ENCODE peak calls at places on chromosome 1, in seven cellular contexts. S is HCT116, N is SK-N-SH, L is K562, A is H1, F is GM12878, I is HepG2. D is an unnamed sample.

GRCh38 chr1:194705123-194705522 is 1518.7 kb upstream of the B3GALT2 start:
- DNase-seq in I (no peak), S (no peak), L (no peak), N (no peak), A (no peak), F (no peak), D (no peak)

GRCh38 chr1:14259191-14259757 is 339.2 kb upstream of the KAZN start:
- DNase-seq in L (no peak), N (no peak), S (no peak), I (no peak), A (no peak), F (no peak), D (no peak)

GRCh38 chr1:171769754-171770153 is 11.7 kb upstream of the METTL13 start:
- DNase-seq in A (no peak), L (no peak), N (no peak), S (no peak), F (no peak), I (no peak), D (no peak)

GRCh38 chr1:230204852-230205251 is 137.8 kb downstream of the GALNT2 start:
- DNase-seq in A (no peak), F (no peak), N (no peak), L (peak), S (no peak), I (no peak), D (peak)

GRCh38 chr1:94327001-94327685 is 89.8 kb upstream of the ARHGAP29 start:
- DNase-seq in A (peak), L (no peak), I (no peak), N (no peak), F (no peak), S (peak), D (no peak)

GRCh38 chr1:235199441-235199840 is 38.4 kb upstream of the RBM34 start:
- DNase-seq in A (no peak), N (peak), I (no peak), S (no peak), F (no peak), L (peak), D (no peak)

GRCh38 chr1:15620890-15621682 is 3.8 kb downstream of the DDI2 start:
- DNase-seq in L (no peak), A (no peak), I (no peak), S (no peak), N (no peak), F (no peak), D (no peak)

GRCh38 chr1:219837274-219837993 is 90.9 kb downstream of the SLC30A10 start:
- DNase-seq in I (peak), L (peak), N (peak), A (no peak), S (peak), F (no peak), D (peak)

GRCh38 chr1:174769961-174770549 is 229.7 kb upstream of the CACYBP start:
- DNase-seq in S (peak), L (peak), I (peak), A (no peak), F (peak), N (peak), D (peak)

GRCh38 chr1:58855351-58856165 is 71.7 kb upstream of the JUN start:
- DNase-seq in F (no peak), N (no peak), A (no peak), I (peak), S (no peak), L (no peak), D (no peak)

GRCh38 chr1:90717665-90718410 is 736 bp upstream of the BARHL2 start:
- DNase-seq in F (no peak), N (peak), A (peak), I (no peak), S (no peak), L (peak), D (no peak)

GRCh38 chr1:99869304-99869703 is 19.1 kb downstream of the AGL start:
- DNase-seq in L (no peak), I (no peak), S (no peak), F (no peak), A (no peak), N (no peak), D (no peak)

GRCh38 chr1:173002891-173003582 is 47.7 kb downstream of the TNFSF18 start:
- DNase-seq in S (no peak), L (no peak), A (no peak), I (no peak), F (no peak), N (no peak), D (no peak)

GRCh38 chr1:150420560-150421265 is 56.8 kb downstream of the RPRD2 start:
- DNase-seq in I (no peak), F (no peak), L (no peak), N (peak), A (no peak), S (no peak), D (no peak)

GRCh38 chr1:19128965-19129514 is 81.0 kb downstream of the UBR4 start:
- DNase-seq in A (no peak), L (no peak), N (no peak), S (no peak), F (no peak), I (no peak), D (no peak)

GRCh38 chr1:179127163-179127895 is 45.5 kb downstream of the TOR3A start:
- DNase-seq in A (no peak), I (no peak), L (no peak), S (no peak), N (no peak), F (no peak), D (no peak)

GRCh38 chr1:212554401-212554800 is 54.2 kb upstream of the ATF3 start:
- DNase-seq in I (no peak), N (no peak), S (no peak), L (no peak), A (no peak), F (no peak), D (no peak)

GRCh38 chr1:88774151-88774556 is 90.1 kb downstream of the PKN2 start:
- DNase-seq in F (no peak), N (no peak), L (no peak), I (peak), S (peak), A (no peak), D (no peak)

GRCh38 chr1:172498858-172499257 is 34.1 kb upstream of the SUCO start:
- DNase-seq in S (no peak), N (no peak), F (no peak), I (no peak), L (no peak), A (no peak), D (no peak)

GRCh38 chr1:76546354-76546933 is 320.8 kb upstream of the ST6GALNAC5 start:
- DNase-seq in S (no peak), N (peak), I (no peak), L (no peak), F (no peak), A (no peak), D (no peak)

GRCh38 chr1:189289346-189289745 is 1188.3 kb downstream of the BRINP3 start:
- DNase-seq in A (no peak), N (no peak), S (no peak), I (no peak), L (no peak), F (no peak), D (no peak)

GRCh38 chr1:47537966-47538365 is 100.1 kb downstream of the FOXD2 start:
- DNase-seq in N (no peak), S (no peak), A (no peak), L (no peak), I (no peak), F (no peak), D (no peak)

GRCh38 chr1:162302660-162303344 is 73.9 kb downstream of the SPATA46 start:
- DNase-seq in L (no peak), N (no peak), F (no peak), A (no peak), S (no peak), I (no peak), D (no peak)

GRCh38 chr1:24009406-24009805 is 29.3 kb upstream of the SRSF10 start:
- DNase-seq in I (peak), N (no peak), L (no peak), S (no peak), A (no peak), F (no peak), D (no peak)

GRCh38 chr1:171290611-171291010 is 23.4 kb upstream of the FMO4 start:
- DNase-seq in F (no peak), N (no peak), L (no peak), S (no peak), A (no peak), I (no peak), D (no peak)

GRCh38 chr1:29363536-29363935 is 127.2 kb downstream of the PTPRU start:
- DNase-seq in I (no peak), S (no peak), N (no peak), F (no peak), L (no peak), A (no peak), D (no peak)
- TF ChIP-seq JUND in I (no peak), S (no peak), N (no peak), F (no peak), L (no peak), A (no peak), D (no peak)

DNA sequence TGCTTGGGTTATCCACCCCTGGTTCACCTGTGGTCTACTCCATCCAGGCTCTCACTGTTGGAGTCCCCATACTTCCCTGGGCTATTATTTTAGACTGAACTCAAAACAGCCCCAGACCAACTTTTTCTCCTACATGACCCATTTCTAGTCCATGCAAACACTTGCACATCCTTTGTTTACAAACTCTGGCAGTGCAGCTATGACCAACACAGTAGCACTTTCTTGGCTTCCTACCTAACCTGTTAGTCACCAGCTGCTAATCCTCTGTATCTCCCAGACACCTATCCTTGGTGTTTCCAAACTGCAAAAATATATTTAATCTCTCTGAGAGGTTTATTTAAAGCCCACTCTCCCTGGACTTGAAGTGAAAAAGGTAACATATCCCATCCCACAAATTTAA is 90.8 kb downstream of the DDAH1 start:
- DNase-seq in N (no peak), F (no peak), S (peak), L (no peak), I (peak), A (no peak), D (no peak)
- TF ChIP-seq JUND in N (peak), F (no peak), S (no peak), L (no peak), I (no peak), A (no peak), D (no peak)

DNA sequence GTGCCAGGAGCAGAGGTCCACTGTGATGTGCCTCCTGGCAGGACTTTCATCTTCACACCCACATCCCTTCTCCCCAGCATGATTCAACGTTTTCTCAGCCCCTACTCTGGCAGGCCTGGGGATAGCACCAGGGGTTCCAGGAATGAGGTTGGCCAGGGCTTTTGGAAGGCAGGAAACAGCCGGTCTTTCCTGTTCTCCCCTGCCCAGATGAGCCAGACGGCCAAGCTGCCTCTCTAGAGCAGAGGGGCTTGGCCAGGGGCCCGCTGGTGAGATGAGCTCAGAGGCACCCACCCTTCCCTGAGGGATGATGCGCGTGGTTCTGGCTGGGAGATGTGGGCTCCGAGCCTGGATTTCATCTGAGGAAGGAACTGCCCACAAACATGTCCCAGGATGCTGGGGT is 4.3 kb upstream of the MFAP2 start:
- DNase-seq in N (peak), A (peak), F (no peak), S (no peak), L (no peak), I (no peak), D (no peak)
- TF ChIP-seq JUND in N (peak), A (no peak), F (no peak), S (no peak), L (no peak), I (no peak), D (no peak)

GRCh38 chr1:3389093-3389833 is 65.2 kb upstream of the ARHGEF16 start:
- DNase-seq in I (no peak), F (no peak), A (no peak), S (no peak), L (no peak), N (no peak), D (no peak)

GRCh38 chr1:3387401-3387800 is 67.1 kb upstream of the ARHGEF16 start:
- DNase-seq in S (no peak), A (no peak), N (no peak), F (no peak), L (no peak), I (no peak), D (no peak)

GRCh38 chr1:3393024-3393986 is 61.2 kb upstream of the ARHGEF16 start:
- DNase-seq in N (peak), L (no peak), I (no peak), A (peak), S (no peak), F (no peak), D (no peak)

GRCh38 chr1:3391711-3392110 is 62.8 kb upstream of the ARHGEF16 start:
- DNase-seq in N (peak), I (no peak), F (no peak), A (peak), L (no peak), S (no peak), D (no peak)

GRCh38 chr1:3390291-3390690 is 64.2 kb upstream of the ARHGEF16 start:
- DNase-seq in I (no peak), S (no peak), F (no peak), N (no peak), L (no peak), A (no peak), D (no peak)
- TF ChIP-seq JUND in I (no peak), S (no peak), F (no peak), N (no peak), L (no peak), A (no peak), D (no peak)

GRCh38 chr1:200988693-200989092 is 34.8 kb downstream of the KIF21B start:
- DNase-seq in L (no peak), S (no peak), I (no peak), A (no peak), N (no peak), F (no peak), D (no peak)
- TF ChIP-seq JUND in L (no peak), S (no peak), I (no peak), A (no peak), N (no peak), F (no peak), D (no peak)

DNA sequence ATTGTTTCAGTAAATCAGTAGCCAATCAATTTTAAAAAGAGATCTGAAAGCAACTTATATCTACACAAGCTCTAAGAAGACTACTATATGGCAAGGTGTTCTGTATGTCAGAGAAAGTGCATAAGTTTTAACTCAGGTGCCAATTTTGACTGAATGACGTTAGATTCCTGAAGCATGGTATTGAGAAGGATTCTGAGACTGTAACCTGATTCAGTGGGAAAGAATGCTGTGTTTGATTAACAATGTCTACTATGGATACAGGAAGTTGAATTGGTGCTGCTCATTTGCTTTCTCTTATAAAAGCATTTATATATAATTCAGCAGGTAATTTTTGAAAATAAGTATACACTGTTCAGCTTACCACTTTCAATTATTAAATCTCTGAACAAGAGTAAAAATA is 156.3 kb downstream of the PAPPA2 start:
- DNase-seq in I (no peak), N (no peak), F (no peak), A (no peak), S (no peak), L (no peak), D (no peak)
- TF ChIP-seq JUND in I (no peak), N (no peak), F (no peak), A (no peak), S (no peak), L (no peak), D (no peak)

GRCh38 chr1:92736395-92736794 is 48.5 kb downstream of the EVI5 start:
- DNase-seq in F (no peak), L (peak), I (no peak), N (no peak), A (no peak), S (no peak), D (peak)

GRCh38 chr1:92739669-92740524 is 45.0 kb downstream of the EVI5 start:
- DNase-seq in S (no peak), F (no peak), I (no peak), L (no peak), A (no peak), N (no peak), D (no peak)
- TF ChIP-seq JUND in S (no peak), F (no peak), I (no peak), L (no peak), A (no peak), N (no peak), D (no peak)

DNA sequence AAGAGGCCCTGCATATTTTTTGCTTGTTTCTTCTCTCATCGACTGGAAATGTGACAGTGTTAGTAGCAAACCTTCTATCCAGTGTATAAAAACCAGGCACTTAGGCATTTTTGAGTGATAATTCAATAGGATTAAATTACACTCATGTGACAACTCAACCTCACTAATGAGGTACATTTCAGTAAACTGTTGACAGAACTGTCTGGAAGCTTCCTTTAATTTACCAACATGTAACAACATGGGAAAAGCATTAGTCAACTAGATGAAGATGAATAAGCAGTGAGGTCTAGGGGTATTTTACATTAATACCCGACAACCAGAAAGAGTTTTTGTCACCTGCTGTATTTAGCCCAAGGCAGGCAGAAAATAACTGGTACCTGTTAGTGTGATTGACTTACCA is 35.3 kb upstream of the RRP15 start:
- DNase-seq in F (no peak), N (no peak), L (no peak), I (no peak), S (no peak), A (no peak), D (no peak)
- TF ChIP-seq JUND in F (no peak), N (no peak), L (no peak), I (no peak), S (no peak), A (no peak), D (no peak)